ENCODE peak calls at places on chromosomes 5 and 9, in seven cellular contexts. O, X, R, S, F, Q and T are unnamed samples.

GRCh38 chr9:121299467-121300282 is 31.7 kb downstream of the GSN start:
- DNase-seq in O (peak; percentile 70), X (no peak), R (no peak), S (peak; percentile 92), F (peak; percentile 93), Q (peak; percentile 64), T (peak; percentile 89)

GRCh38 chr5:138408023-138408422 is 30.8 kb upstream of the REEP2 start:
- DNase-seq in O (peak; percentile 14), X (no peak), R (no peak), S (no peak), F (no peak), Q (no peak), T (no peak)

GRCh38 chr5:55911784-55912653 is 60.9 kb downstream of the IL31RA start:
- DNase-seq in O (no peak), X (no peak), R (no peak), S (no peak), F (no peak), Q (no peak), T (no peak)

GRCh38 chr5:1412621-1413020 is 32.6 kb downstream of the SLC6A3 start:
- DNase-seq in O (no peak), X (no peak), R (no peak), S (peak; percentile 24), F (peak; percentile 4), Q (no peak), T (no peak)

GRCh38 chr9:34571180-34571800 is 18.2 kb downstream of the CNTFR start:
- DNase-seq in O (no peak), X (no peak), R (no peak), S (no peak), F (peak; percentile 26), Q (no peak), T (peak; percentile 3)

GRCh38 chr5:124774002-124774318 is 27.5 kb upstream of the ZNF608 start:
- DNase-seq in O (no peak), X (no peak), R (no peak), S (no peak), F (no peak), Q (no peak), T (no peak)

GRCh38 chr5:98656106-98656795 is 117.2 kb upstream of the RGMB start:
- DNase-seq in O (no peak), X (no peak), R (no peak), S (no peak), F (no peak), Q (no peak), T (no peak)

GRCh38 chr9:127418037-127418471 is 6.1 kb upstream of the ZNF79 start:
- DNase-seq in O (no peak), X (peak; percentile 61), R (peak; percentile 14), S (peak; percentile 58), F (no peak), Q (no peak), T (no peak)

GRCh38 chr9:5971740-5972139 is 43.7 kb downstream of the RANBP6 start:
- DNase-seq in O (no peak), X (no peak), R (peak; percentile 35), S (no peak), F (no peak), Q (no peak), T (no peak)

GRCh38 chr5:103435136-103435914 is 127.3 kb downstream of the NUDT12 start:
- DNase-seq in O (no peak), X (no peak), R (no peak), S (no peak), F (no peak), Q (no peak), T (no peak)

GRCh38 chr5:78360674-78361225 is 333 bp downstream of the SCAMP1 start:
- DNase-seq in O (peak; percentile 66), X (no peak), R (no peak), S (peak; percentile 72), F (peak; percentile 60), Q (peak; percentile 63), T (peak; percentile 37)

GRCh38 chr5:142453801-142454381 is 129.1 kb upstream of the SPRY4 start:
- DNase-seq in O (no peak), X (no peak), R (no peak), S (no peak), F (no peak), Q (no peak), T (no peak)
- H3K27ac ChIP-seq in O (no peak overlapping the region), X (no peak overlapping the region), R (no peak overlapping the region), S (no peak overlapping the region), F (peak overlapping the region; percentile 4), Q (no peak overlapping the region), T (no peak overlapping the region)

DNA sequence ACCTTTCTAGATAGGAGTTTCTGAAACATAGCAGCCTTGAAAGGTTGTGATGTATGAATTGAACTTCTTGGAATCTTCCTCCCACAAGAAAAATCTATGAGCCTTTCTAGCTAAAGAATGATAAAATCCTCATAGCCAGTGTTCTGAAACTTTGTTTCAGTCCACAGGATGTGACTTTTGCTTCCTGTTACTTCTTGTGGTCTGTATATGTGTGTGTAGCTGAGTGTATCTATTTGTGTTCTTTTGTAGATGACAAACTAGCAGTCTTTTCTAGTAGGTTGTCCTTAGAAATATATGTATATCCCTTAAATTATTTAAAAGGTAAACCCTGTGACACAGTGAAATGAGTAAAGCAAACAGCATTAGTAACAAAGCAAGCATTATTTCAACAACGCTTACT is 188.8 kb downstream of the MRPS30 start:
- DNase-seq in O (no peak), X (no peak), R (peak; percentile 30), S (no peak), F (no peak), Q (no peak), T (no peak)
- H3K9me3 ChIP-seq in O (no peaks in the 10 kb centered on the region), X (no peaks in the 10 kb centered on the region), R (no peaks in the 10 kb centered on the region), S (no peaks in the 10 kb centered on the region), F (no peaks in the 10 kb centered on the region), Q (no peaks in the 10 kb centered on the region), T (no peaks in the 10 kb centered on the region)

DNA sequence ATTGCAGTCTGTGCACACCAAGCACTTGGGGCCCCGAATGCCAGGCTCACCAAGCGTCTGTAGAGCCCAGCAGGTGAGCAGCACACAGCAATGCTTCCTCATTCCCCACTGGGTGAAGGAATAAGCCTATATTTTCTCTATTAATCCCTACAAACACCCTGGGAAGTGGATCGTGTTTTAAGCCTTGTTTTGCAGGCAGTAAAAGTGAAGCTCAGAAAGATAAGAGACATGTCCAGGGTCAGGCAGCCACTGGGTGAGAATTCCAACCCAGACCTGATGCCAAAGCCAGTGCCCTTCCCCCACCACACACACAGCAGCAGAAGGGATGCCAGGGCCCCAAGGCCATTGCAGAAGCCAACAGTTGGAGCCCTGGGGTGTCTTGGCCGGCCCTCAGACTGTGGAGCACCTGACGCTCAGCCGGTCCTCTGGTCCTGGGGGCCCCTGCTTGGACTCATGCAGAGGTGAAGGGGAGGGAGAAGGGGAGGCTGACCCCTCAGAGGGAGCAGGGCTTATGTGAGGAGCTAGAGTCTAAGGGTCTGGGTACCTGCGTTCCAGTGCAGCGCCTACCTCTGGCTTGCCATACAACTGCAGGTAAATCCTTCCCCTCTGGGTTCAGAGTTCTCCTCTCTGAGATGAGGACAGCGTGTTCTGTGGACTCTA is 26.3 kb upstream of the SYNPO start:
- DNase-seq in O (no peak), X (no peak), R (no peak), S (peak; percentile 52), F (peak; percentile 75), Q (peak; percentile 59), T (peak; percentile 48)
- TF ChIP-seq CTCF in O (no peak), X (no peak), R (no peak), S (peak; percentile 19), F (peak; percentile 32), Q (no peak), T (no peak)

DNA sequence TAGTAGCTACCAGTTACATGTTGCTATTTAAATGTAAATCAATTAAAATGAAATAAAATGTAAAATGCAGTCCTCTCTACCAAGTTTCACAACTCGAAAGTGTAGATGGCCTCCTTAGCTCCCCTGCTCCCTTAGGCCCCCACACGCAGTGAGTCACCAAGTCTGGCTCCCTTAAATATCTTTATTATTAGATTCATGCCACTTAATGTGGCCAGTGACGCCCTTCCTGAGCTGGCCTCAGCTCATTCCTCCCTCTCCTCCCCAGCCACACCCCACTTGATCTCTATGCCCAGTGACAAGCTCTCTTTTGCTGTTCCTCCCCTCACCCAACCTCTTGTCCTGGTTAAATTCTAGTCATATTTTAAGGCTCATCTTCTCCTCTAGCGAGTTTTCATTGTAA is 88.5 kb upstream of the DNAH5 start:
- DNase-seq in O (no peak), X (peak; percentile 41), R (peak; percentile 77), S (no peak), F (no peak), Q (no peak), T (no peak)
- H3K27ac ChIP-seq in O (no peak overlapping the region), X (peak overlapping the region; percentile 68), R (peak overlapping the region; percentile 97), S (no peak overlapping the region), F (no peak overlapping the region), Q (no peak overlapping the region), T (no peak overlapping the region)

GRCh38 chr5:81688215-81688614 is 62.7 kb downstream of the SSBP2 start:
- DNase-seq in O (no peak), X (no peak), R (no peak), S (no peak), F (no peak), Q (no peak), T (no peak)
- H3K9me3 ChIP-seq in O (no peaks in the 10 kb centered on the region), X (no peaks in the 10 kb centered on the region), R (no peaks in the 10 kb centered on the region), S (no peaks in the 10 kb centered on the region), F (peaks cover 8% of the 10 kb centered on the region), Q (no peaks in the 10 kb centered on the region), T (peaks cover 6% of the 10 kb centered on the region)

GRCh38 chr9:95876595-95876994 is 1.1 kb downstream of the ERCC6L2 start:
- DNase-seq in O (no peak), X (peak; percentile 17), R (peak; percentile 25), S (no peak), F (no peak), Q (no peak), T (no peak)
- TF ChIP-seq CTCF in O (no peak), X (no peak), R (no peak), S (no peak), F (no peak), Q (no peak), T (no peak)

GRCh38 chr9:129880654-129881546 is 45.6 kb downstream of the USP20 start:
- DNase-seq in O (no peak), X (no peak), R (no peak), S (peak; percentile 49), F (no peak), Q (no peak), T (no peak)
- H3K27ac ChIP-seq in O (no peak overlapping the region), X (no peak overlapping the region), R (no peak overlapping the region), S (no peak overlapping the region), F (no peak overlapping the region), Q (no peak overlapping the region), T (no peak overlapping the region)

GRCh38 chr5:84724181-84724580 is 339.5 kb upstream of the EDIL3 start:
- DNase-seq in O (no peak), X (no peak), R (no peak), S (no peak), F (no peak), Q (no peak), T (no peak)
- H3K9me3 ChIP-seq in O (no peaks in the 10 kb centered on the region), X (peaks cover 5% of the 10 kb centered on the region), R (no peaks in the 10 kb centered on the region), S (peaks cover 6% of the 10 kb centered on the region), F (no peaks in the 10 kb centered on the region), Q (no peaks in the 10 kb centered on the region), T (no peaks in the 10 kb centered on the region)